ENCODE peak calls at places on chromosomes 7 and 10, in four cellular contexts. Q, E, I and F are unnamed samples. For H3K4me1, the result is how much of the 10 kb centered on the place peaks cover.

GRCh38 chr7:107372298-107372697 is 97.6 kb upstream of the GPR22 start:
- DNase-seq in Q (no peak), E (no peak), I (no peak), F (no peak)

GRCh38 chr7:82699773-82700186 is 256.2 kb upstream of the CACNA2D1 start:
- DNase-seq in Q (no peak), E (no peak), I (no peak), F (no peak)

GRCh38 chr7:158633055-158633956 is 45.7 kb upstream of the PTPRN2 start:
- DNase-seq in Q (no peak), E (peak), I (no peak), F (no peak)

GRCh38 chr10:124245191-124245590 is 151.8 kb upstream of the CHST15 start:
- DNase-seq in Q (no peak), E (no peak), I (no peak), F (no peak)

GRCh38 chr7:73847941-73848723 is 5.8 kb upstream of the METTL27 start:
- DNase-seq in Q (no peak), E (no peak), I (no peak), F (no peak)

GRCh38 chr7:112550468-112551060 is 69.8 kb downstream of the LSMEM1 start:
- DNase-seq in Q (no peak), E (peak), I (peak), F (peak)

GRCh38 chr10:83896219-83896618 is 243.1 kb upstream of the GHITM start:
- DNase-seq in Q (no peak), E (no peak), I (no peak), F (no peak)

GRCh38 chr7:30678805-30679204 is 3.5 kb downstream of the CRHR2 start:
- DNase-seq in Q (no peak), E (no peak), I (no peak), F (no peak)

GRCh38 chr7:5450549-5451327 is 27.1 kb upstream of the TNRC18 start:
- DNase-seq in Q (no peak), E (no peak), I (peak), F (peak)

DNA sequence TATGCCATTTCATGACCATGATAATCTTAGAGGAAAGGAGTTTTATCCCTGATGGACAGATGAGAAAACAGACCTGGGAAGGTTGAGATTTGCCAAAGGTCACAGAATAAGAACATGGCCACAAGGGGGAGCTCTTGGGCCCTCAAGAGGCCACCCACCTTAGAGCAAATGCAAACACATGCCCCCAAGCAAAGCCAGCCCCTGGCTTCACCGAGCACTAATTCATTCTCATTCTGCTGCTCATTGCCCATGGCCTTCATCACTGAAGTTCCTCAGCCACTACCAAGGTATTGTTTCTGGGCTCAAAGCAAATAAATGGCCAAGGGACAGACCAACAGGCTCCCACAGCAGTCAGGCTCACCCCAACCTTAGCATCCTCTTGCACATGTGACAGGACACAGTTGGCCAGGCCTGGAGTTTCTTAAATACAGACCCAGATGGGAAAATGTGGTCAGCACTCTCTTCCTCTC is 44.2 kb downstream of the PDLIM1 start:
- DNase-seq in Q (no peak), E (no peak), I (peak), F (peak)
- TF ChIP-seq ZNF274 in Q (no peak), E (no peak), I (no peak), F (no peak)

DNA sequence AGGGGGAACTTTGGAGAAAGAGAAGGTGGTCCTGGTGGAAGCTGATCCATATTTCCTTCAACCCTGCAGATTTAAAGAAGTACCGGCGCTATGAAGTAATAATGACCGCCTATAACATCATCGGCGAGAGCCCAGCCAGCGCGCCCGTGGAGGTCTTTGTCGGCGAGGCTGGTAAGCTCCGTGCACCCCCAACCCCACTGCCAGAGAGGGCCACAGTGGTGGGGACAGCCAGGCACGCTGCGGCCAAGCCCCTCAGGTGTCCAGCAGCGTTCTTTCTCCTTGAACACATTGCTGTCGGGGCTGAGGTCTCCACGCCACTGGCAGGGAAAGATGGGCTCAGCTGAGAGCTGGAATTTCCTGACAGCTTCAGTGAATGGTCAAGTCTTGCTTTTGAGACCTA is 503.7 kb upstream of the FOXK1 start:
- DNase-seq in Q (no peak), E (no peak), I (no peak), F (no peak)
- H3K4me1 ChIP-seq in Q (under half), E (under half), I (under half), F (under half)

DNA sequence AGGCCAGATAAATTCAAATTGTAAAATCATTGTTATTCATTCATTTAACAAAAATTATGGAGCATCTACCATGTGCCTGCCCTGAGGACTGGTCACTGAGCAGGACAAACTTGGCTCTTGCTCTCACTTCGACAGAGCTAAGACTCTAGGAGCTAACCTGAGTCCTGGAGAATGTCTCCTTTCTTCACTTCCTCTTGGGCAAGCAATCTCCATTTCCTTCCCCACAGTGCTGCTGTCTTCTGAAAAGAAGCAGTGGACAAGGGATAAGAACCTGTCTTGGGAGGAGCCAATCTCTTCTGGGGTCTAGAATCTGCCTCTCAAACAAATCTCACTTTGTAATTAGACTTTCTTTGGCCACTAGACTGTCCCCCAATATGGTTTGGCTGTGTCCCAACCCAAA is 76.2 kb upstream of the PLXNA4 start:
- DNase-seq in Q (no peak), E (no peak), I (no peak), F (no peak)
- TF ChIP-seq SUZ12 in Q (no peak), E (no peak), I (no peak), F (no peak)

GRCh38 chr7:75872073-75872782 is 6.6 kb upstream of the RHBDD2 start:
- DNase-seq in Q (no peak), E (no peak), I (no peak), F (no peak)
- TF ChIP-seq ZNF274 in Q (no peak), E (no peak), I (no peak), F (no peak)

DNA sequence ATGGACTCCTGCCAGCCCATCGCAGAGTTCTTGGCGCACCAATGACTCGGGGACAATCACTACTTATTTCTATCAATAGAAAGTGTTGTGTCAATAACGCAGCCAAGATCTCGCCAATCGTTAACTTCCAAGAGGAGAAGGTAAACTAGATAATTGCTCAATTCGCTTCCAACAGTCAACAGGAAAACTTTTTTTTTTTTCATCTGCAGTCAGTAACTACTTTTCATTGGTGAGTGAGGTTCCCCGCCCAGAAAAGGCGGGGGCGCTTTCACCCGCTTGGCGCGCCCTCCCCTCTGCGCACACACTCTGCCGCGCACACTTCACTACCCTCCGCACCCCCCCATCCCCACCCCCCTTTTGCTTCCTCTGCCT is at the start of gene FEZF1:
- DNase-seq in Q (no peak), E (no peak), I (peak), F (no peak)
- H3K4me1 ChIP-seq in Q (under half), E (under half), I (under half), F (under half)

GRCh38 chr7:108557617-108558016 is 11.9 kb downstream of the THAP5 start:
- DNase-seq in Q (no peak), E (no peak), I (no peak), F (no peak)
- TF ChIP-seq SUZ12 in Q (no peak), E (no peak), I (no peak), F (no peak)

GRCh38 chr7:37234928-37235327 is 213.7 kb downstream of the ELMO1 start:
- DNase-seq in Q (no peak), E (no peak), I (peak), F (peak)

GRCh38 chr7:37234334-37234733 is 214.3 kb downstream of the ELMO1 start:
- DNase-seq in Q (no peak), E (no peak), I (no peak), F (peak)

GRCh38 chr7:37231613-37232012 is 217.1 kb downstream of the ELMO1 start:
- DNase-seq in Q (no peak), E (no peak), I (no peak), F (no peak)

GRCh38 chr7:37229381-37229780 is 219.3 kb downstream of the ELMO1 start:
- DNase-seq in Q (no peak), E (no peak), I (no peak), F (no peak)

GRCh38 chr7:37230221-37230620 is 218.4 kb downstream of the ELMO1 start:
- DNase-seq in Q (no peak), E (no peak), I (no peak), F (no peak)
- TF ChIP-seq ZNF274 in Q (no peak), E (no peak), I (no peak), F (no peak)

GRCh38 chr7:43584200-43584586 is 1.3 kb downstream of the STK17A start:
- DNase-seq in Q (no peak), E (no peak), I (peak), F (no peak)

GRCh38 chr7:43588477-43589132 is 5.7 kb downstream of the STK17A start:
- DNase-seq in Q (no peak), E (no peak), I (no peak), F (no peak)

GRCh38 chr7:43585521-43585920 is 2.6 kb downstream of the STK17A start:
- DNase-seq in Q (no peak), E (no peak), I (peak), F (no peak)

GRCh38 chr7:43589133-43589478 is 6.2 kb downstream of the STK17A start:
- DNase-seq in Q (no peak), E (no peak), I (no peak), F (no peak)

DNA sequence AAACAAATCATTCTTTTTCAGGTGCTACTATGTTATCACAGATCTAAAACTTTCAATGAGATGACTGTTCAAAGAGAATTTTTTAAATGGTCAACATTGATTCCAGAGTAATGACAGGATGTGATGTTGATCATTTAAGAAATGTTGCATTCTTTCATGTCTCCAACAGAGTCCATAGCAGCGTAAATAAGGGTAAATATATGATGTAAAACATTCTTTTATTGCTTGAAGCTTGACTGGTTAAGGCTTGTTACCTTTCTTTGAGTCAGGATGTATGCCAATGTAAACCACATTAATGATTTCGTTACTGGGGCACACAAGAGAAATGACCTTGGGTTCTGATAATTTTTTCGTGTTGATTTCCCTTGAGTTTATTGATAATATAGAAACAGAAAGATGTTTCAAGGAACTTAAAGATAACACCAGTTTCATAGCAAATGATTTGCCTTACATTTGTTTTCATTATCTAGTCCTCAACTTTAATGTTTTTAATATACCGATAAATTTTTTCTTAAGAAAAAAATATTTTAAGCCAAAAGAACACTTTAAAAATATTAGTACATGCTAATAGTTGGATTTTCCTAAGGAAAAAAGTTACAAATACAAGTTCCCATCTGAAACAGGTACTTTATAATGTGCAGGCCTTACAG is 3.5 kb downstream of the STK17A start:
- DNase-seq in Q (no peak), E (no peak), I (peak), F (no peak)
- H3K4me1 ChIP-seq in Q (under half), E (under half), I (half or more), F (under half)

GRCh38 chr10:48205918-48206317 is 68.6 kb downstream of the FRMPD2 start:
- DNase-seq in Q (no peak), E (peak), I (no peak), F (no peak)

GRCh38 chr10:48207853-48208252 is 66.6 kb downstream of the FRMPD2 start:
- DNase-seq in Q (no peak), E (no peak), I (no peak), F (no peak)

GRCh38 chr10:48210391-48210790 is 64.1 kb downstream of the FRMPD2 start:
- DNase-seq in Q (no peak), E (no peak), I (no peak), F (no peak)

GRCh38 chr10:48209246-48209645 is 65.2 kb downstream of the FRMPD2 start:
- DNase-seq in Q (no peak), E (no peak), I (no peak), F (no peak)

DNA sequence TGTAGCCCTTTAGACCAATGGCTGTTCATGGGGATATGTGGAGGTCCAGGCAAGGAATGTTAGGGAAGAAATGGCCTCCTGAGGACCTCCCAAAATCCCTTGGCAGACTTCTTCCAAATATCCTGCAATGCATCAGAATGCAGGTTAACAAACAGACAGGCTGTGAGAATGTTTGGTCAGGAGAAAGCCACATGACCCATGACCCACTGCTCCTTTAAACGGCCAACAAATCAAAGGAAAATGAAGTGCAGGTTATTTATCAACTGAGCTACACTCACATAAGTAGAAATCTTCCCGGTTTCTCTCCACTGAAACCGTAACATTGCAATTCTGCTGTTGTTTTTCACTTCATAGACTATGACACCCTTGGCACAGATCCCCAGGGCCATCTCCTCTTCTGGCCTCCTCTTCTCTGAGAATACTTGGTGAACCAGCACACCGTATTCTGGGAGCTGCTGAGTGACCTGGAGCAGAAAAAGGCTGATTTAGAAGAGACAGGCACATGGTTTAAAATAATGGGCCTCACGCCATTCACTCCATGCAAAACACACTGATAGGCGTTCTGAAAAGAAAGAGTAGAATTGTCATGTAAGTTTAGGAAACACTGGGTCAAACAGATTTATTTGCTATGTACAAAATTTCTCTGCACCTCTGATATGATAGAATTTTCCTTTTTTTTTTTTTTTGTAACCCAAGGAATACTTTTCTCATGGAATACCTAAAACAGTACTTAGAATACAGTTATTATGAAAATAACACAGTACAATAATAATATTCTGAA is 67.8 kb downstream of the FRMPD2 start:
- DNase-seq in Q (no peak), E (no peak), I (no peak), F (no peak)
- TF ChIP-seq SUZ12 in Q (no peak), E (no peak), I (no peak), F (no peak)

GRCh38 chr10:62582098-62582705 is 208.0 kb downstream of the ZNF365 start:
- DNase-seq in Q (no peak), E (no peak), I (no peak), F (no peak)
- TF ChIP-seq ZNF274 in Q (no peak), E (no peak), I (no peak), F (no peak)